ENCODE peak calls at places on chromosomes 5 and 9, in seven cellular contexts. I is A549, L is ovary, X is IMR-90, C is gastrocnemius medialis, Y is tibial nerve, T is HCT116. M is an unnamed sample.

GRCh38 chr5:40171971-40172370 is 507.7 kb upstream of the PTGER4 start:
- DNase-seq in L (no peak), I (no peak), X (peak), Y (no peak), C (no peak), T (no peak), M (no peak)

GRCh38 chr5:132215329-132215728 is 12.3 kb downstream of the P4HA2 start:
- DNase-seq in Y (peak), I (peak), C (peak), X (peak), T (no peak), L (peak), M (peak)

GRCh38 chr5:31192442-31192841 is 1.0 kb upstream of the CDH6 start:
- DNase-seq in T (no peak), L (no peak), X (peak), I (no peak), C (no peak), Y (no peak), M (no peak)

GRCh38 chr5:157323107-157323706 is 57.3 kb downstream of the CYFIP2 start:
- DNase-seq in Y (no peak), X (no peak), I (no peak), L (no peak), C (no peak), T (no peak), M (no peak)

GRCh38 chr9:35476596-35476995 is 13.3 kb upstream of the RUSC2 start:
- DNase-seq in T (no peak), X (no peak), I (no peak), Y (no peak), C (no peak), L (no peak), M (no peak)

GRCh38 chr5:142886211-142886610 is 116.0 kb downstream of the ARHGAP26 start:
- DNase-seq in L (no peak), C (no peak), T (no peak), I (no peak), Y (no peak), X (peak), M (no peak)

GRCh38 chr5:16805478-16805877 is 130.6 kb downstream of the MYO10 start:
- DNase-seq in L (no peak), T (no peak), C (no peak), X (no peak), Y (no peak), I (no peak), M (no peak)

GRCh38 chr5:40497573-40497972 is 182.1 kb upstream of the PTGER4 start:
- DNase-seq in X (peak), C (no peak), I (no peak), Y (no peak), L (no peak), T (no peak), M (no peak)

GRCh38 chr9:33233659-33234335 is 6.2 kb upstream of the SPINK4 start:
- DNase-seq in Y (peak), L (no peak), C (peak), I (peak), X (peak), T (peak), M (peak)

GRCh38 chr9:72428329-72428728 is 63.3 kb upstream of the ZFAND5 start:
- DNase-seq in Y (no peak), T (no peak), L (no peak), I (no peak), X (peak), C (no peak), M (no peak)

GRCh38 chr9:26357803-26358339 is 534.7 kb downstream of the CAAP1 start:
- DNase-seq in T (no peak), Y (no peak), I (no peak), L (no peak), C (no peak), X (no peak), M (no peak)

GRCh38 chr5:143041461-143041860 is 271.3 kb downstream of the ARHGAP26 start:
- DNase-seq in C (no peak), L (no peak), Y (no peak), I (no peak), X (no peak), T (no peak), M (no peak)

GRCh38 chr9:99060621-99061020 is 44.3 kb upstream of the TGFBR1 start:
- DNase-seq in I (no peak), Y (no peak), T (no peak), C (no peak), L (no peak), X (no peak), M (no peak)

GRCh38 chr5:153158608-153159007 is 331.9 kb upstream of the GRIA1 start:
- DNase-seq in C (no peak), T (no peak), I (no peak), X (no peak), L (no peak), Y (no peak), M (no peak)

GRCh38 chr5:57456531-57457135 is 26.0 kb downstream of the ACTBL2 start:
- DNase-seq in Y (no peak), X (no peak), T (no peak), C (no peak), I (no peak), L (no peak), M (no peak)

GRCh38 chr9:137306546-137307254 is 4.6 kb upstream of the NRARP start:
- DNase-seq in I (no peak), L (peak), T (no peak), X (no peak), C (no peak), Y (no peak), M (no peak)

GRCh38 chr9:17614929-17615328 is 36.1 kb downstream of the SH3GL2 start:
- DNase-seq in I (no peak), C (no peak), X (peak), L (no peak), Y (no peak), T (no peak), M (no peak)

GRCh38 chr9:133855802-133856592 is 117.8 kb upstream of the SARDH start:
- DNase-seq in Y (no peak), I (no peak), X (peak), C (peak), L (no peak), T (no peak), M (peak)

GRCh38 chr5:59034498-59035186 is 451.8 kb downstream of the RAB3C start:
- DNase-seq in X (peak), I (no peak), L (no peak), C (no peak), T (no peak), Y (no peak), M (peak)

GRCh38 chr9:129458155-129458661 is 162.7 kb downstream of the C9orf50 start:
- DNase-seq in Y (no peak), C (peak), X (no peak), T (no peak), I (no peak), L (no peak), M (no peak)

GRCh38 chr5:50501510-50502209 is 60.6 kb upstream of the EMB start:
- DNase-seq in L (no peak), I (no peak), T (no peak), X (no peak), C (no peak), Y (no peak), M (no peak)

GRCh38 chr9:111525056-111525977 is at the start of gene ZNF483:
- DNase-seq in I (peak), Y (peak), L (peak), T (peak), C (peak), X (peak), M (peak)

GRCh38 chr9:103789686-103790085 is 304.4 kb upstream of the SMC2 start:
- DNase-seq in L (no peak), X (no peak), T (no peak), C (no peak), Y (no peak), I (no peak), M (no peak)

GRCh38 chr9:129052592-129052991 is 16.2 kb downstream of the MIGA2 start:
- DNase-seq in C (peak), Y (no peak), I (no peak), T (peak), L (peak), X (no peak), M (peak)

GRCh38 chr5:77379558-77380061 is 112.5 kb downstream of the WDR41 start:
- DNase-seq in X (no peak), I (no peak), T (no peak), C (no peak), Y (no peak), L (no peak), M (no peak)

GRCh38 chr5:41707853-41708603 is 162.2 kb downstream of the OXCT1 start:
- DNase-seq in Y (no peak), I (peak), T (peak), X (peak), L (no peak), C (no peak), M (no peak)
- TF ChIP-seq CTCF in Y (no peak), I (no peak), T (peak), X (peak), L (no peak), C (no peak), M (no peak)

DNA sequence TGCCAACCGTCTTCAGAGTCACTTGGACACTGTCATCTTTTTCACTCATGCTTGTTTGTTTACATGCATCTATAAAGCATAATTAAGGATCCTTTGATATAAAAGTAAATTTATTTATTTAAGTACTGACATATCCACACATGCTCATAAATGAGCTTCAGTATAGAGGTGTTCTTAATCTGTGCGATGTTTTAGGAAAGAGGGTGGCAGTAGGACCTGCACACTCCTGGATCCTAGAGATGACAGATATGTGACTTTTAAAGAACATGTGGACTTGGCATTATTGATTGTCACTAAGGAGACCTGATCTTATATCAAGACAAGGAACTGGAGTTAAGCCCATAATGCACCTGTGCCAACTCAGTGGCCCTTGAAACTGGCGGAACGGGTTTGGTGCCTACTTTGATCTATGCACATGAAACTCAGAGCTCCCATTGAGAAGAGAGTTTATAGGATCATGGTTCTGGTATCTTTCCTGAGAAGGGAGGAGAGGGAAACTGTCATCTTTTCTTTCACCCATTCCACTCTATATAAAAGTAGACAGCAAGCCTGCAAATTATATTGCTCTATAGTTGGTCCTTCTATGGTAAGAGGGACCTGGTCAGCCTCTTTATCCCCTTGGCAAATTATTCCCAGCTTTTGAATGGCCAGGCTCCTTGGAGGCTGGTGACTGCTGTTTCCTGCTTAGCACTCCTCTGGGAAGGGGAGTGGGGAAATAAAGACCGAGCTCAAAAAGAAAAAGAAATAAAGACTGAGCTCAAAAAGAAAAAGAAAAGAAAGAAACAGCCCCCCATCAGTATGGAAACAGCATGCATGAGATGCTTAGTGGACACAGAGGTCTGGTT is 57.8 kb upstream of the LIFR start:
- DNase-seq in X (no peak), Y (no peak), C (no peak), L (no peak), I (no peak), T (peak), M (no peak)
- TF ChIP-seq POLR2A in X (no peak), Y (no peak), C (no peak), L (no peak), I (no peak), T (no peak), M (no peak)

DNA sequence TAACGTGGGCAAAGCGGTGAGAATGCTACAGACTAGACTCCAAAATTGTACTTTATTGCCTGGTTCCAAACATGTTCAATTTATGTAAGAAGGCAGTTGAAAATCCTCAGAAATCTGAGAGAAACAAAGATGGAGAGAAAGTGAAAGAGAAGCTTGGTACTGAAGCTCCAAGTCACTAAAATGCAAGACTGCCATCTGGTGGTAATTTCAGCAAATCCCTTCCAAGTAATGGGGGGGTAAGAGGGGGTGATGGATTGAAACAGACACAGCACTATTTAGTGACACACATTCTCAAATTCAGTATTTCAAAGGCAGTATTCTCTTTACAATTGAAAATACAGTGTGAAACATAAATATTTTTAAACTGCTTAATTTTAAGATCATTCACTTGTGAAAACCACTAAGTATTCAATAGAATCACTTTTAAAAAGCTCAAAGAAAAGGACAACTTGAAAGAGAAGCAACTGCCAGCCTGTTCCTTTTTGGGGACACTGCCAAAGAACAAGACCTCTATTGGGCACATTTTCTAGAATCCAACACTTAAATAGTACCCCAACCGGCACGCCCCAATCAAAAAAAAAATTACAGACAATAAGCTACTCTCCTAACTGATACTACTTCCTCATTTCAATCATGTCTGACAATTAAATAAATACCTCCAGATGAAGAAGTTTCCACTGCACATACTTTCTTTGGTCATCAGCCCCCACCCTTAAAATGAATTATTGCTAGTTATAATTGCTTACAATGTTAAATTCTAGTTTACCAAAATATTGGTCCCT is 131.5 kb downstream of the AGTPBP1 start:
- DNase-seq in I (peak), X (peak), L (no peak), Y (no peak), C (no peak), T (peak), M (no peak)
- H3K4me3 ChIP-seq in I (no peak), X (peak), L (peak), Y (no peak), C (peak), T (no peak), M (peak)

GRCh38 chr5:141637693-141638419 is 1.1 kb downstream of the RELL2 start:
- DNase-seq in Y (no peak), C (peak), X (peak), L (peak), T (no peak), I (no peak), M (peak)
- TF ChIP-seq CTCF in Y (no peak), C (no peak), X (peak), L (no peak), T (peak), I (no peak), M (peak)